ENCODE peak calls at places on chromosomes 12 and 14, in seven cellular contexts. One of them, this sample, is unnamed. For H3K4me1, the result is how much of the 10 kb centered on the place peaks cover.

GRCh38 chr14:42391146-42391821 is 784.6 kb downstream of the LRFN5 start:
- DNase-seq in gastrocnemius medialis: no peak
- DNase-seq in prostate gland: no peak
- DNase-seq in vagina: no peak
- DNase-seq in body of pancreas: no peak
- DNase-seq in uterus: no peak
- DNase-seq in IMR-90: no peak
- DNase-seq in this sample: no peak

GRCh38 chr12:6078378-6079083 is 45.9 kb downstream of the VWF start:
- DNase-seq in IMR-90: no peak
- DNase-seq in prostate gland: no peak
- DNase-seq in vagina: no peak
- DNase-seq in uterus: no peak
- DNase-seq in body of pancreas: no peak
- DNase-seq in gastrocnemius medialis: no peak
- DNase-seq in this sample: no peak

GRCh38 chr12:122062832-122063690 is 15.5 kb upstream of the MLXIP start:
- DNase-seq in prostate gland: peak
- DNase-seq in uterus: peak
- DNase-seq in gastrocnemius medialis: no peak
- DNase-seq in IMR-90: peak
- DNase-seq in vagina: no peak
- DNase-seq in body of pancreas: peak
- DNase-seq in this sample: no peak

GRCh38 chr14:61673305-61673704 is 22.0 kb upstream of the HIF1A start:
- DNase-seq in prostate gland: no peak
- DNase-seq in uterus: no peak
- DNase-seq in body of pancreas: no peak
- DNase-seq in IMR-90: no peak
- DNase-seq in vagina: no peak
- DNase-seq in gastrocnemius medialis: no peak
- DNase-seq in this sample: no peak

GRCh38 chr12:104090685-104091084 is 26.4 kb downstream of the HCFC2 start:
- DNase-seq in gastrocnemius medialis: no peak
- DNase-seq in uterus: no peak
- DNase-seq in body of pancreas: no peak
- DNase-seq in vagina: no peak
- DNase-seq in IMR-90: no peak
- DNase-seq in prostate gland: peak
- DNase-seq in this sample: no peak

GRCh38 chr14:32896979-32897723 is 41.5 kb upstream of the NPAS3 start:
- DNase-seq in gastrocnemius medialis: no peak
- DNase-seq in IMR-90: peak
- DNase-seq in uterus: no peak
- DNase-seq in body of pancreas: no peak
- DNase-seq in prostate gland: no peak
- DNase-seq in vagina: no peak
- DNase-seq in this sample: no peak

GRCh38 chr14:75162631-75163030 is 13.8 kb downstream of the TMED10 start:
- DNase-seq in IMR-90: no peak
- DNase-seq in body of pancreas: no peak
- DNase-seq in prostate gland: no peak
- DNase-seq in uterus: no peak
- DNase-seq in vagina: no peak
- DNase-seq in gastrocnemius medialis: no peak
- DNase-seq in this sample: no peak

GRCh38 chr14:40630471-40630870 is 976.2 kb upstream of the LRFN5 start:
- DNase-seq in body of pancreas: no peak
- DNase-seq in vagina: no peak
- DNase-seq in IMR-90: no peak
- DNase-seq in gastrocnemius medialis: no peak
- DNase-seq in uterus: no peak
- DNase-seq in prostate gland: no peak
- DNase-seq in this sample: no peak

GRCh38 chr12:68675098-68675842 is 11.5 kb upstream of the NUP107 start:
- DNase-seq in prostate gland: no peak
- DNase-seq in body of pancreas: peak
- DNase-seq in IMR-90: no peak
- DNase-seq in uterus: no peak
- DNase-seq in gastrocnemius medialis: no peak
- DNase-seq in vagina: no peak
- DNase-seq in this sample: no peak

GRCh38 chr12:82357340-82357739 is 847 bp downstream of the CCDC59 start:
- DNase-seq in body of pancreas: no peak
- DNase-seq in prostate gland: no peak
- DNase-seq in gastrocnemius medialis: no peak
- DNase-seq in vagina: no peak
- DNase-seq in uterus: no peak
- DNase-seq in IMR-90: no peak
- DNase-seq in this sample: no peak

GRCh38 chr14:38958589-38958988 is 144.4 kb downstream of the SEC23A start:
- DNase-seq in body of pancreas: no peak
- DNase-seq in vagina: no peak
- DNase-seq in prostate gland: no peak
- DNase-seq in IMR-90: no peak
- DNase-seq in uterus: no peak
- DNase-seq in gastrocnemius medialis: no peak
- DNase-seq in this sample: no peak

GRCh38 chr12:117188961-117189724 is 1.1 kb downstream of the FBXO21 start:
- DNase-seq in IMR-90: peak
- DNase-seq in prostate gland: no peak
- DNase-seq in gastrocnemius medialis: no peak
- DNase-seq in uterus: no peak
- DNase-seq in body of pancreas: peak
- DNase-seq in vagina: no peak
- DNase-seq in this sample: no peak

GRCh38 chr12:4584896-4585295 is 22.9 kb downstream of the DYRK4 start:
- DNase-seq in prostate gland: no peak
- DNase-seq in uterus: no peak
- DNase-seq in IMR-90: no peak
- DNase-seq in body of pancreas: no peak
- DNase-seq in gastrocnemius medialis: no peak
- DNase-seq in vagina: no peak
- DNase-seq in this sample: no peak

GRCh38 chr14:101594511-101595148 is 33.3 kb downstream of the DIO3 start:
- DNase-seq in vagina: peak
- DNase-seq in IMR-90: no peak
- DNase-seq in body of pancreas: no peak
- DNase-seq in uterus: no peak
- DNase-seq in gastrocnemius medialis: no peak
- DNase-seq in prostate gland: no peak
- DNase-seq in this sample: no peak

GRCh38 chr14:49679271-49679670 is 8.7 kb downstream of the POLE2 start:
- DNase-seq in prostate gland: no peak
- DNase-seq in body of pancreas: no peak
- DNase-seq in uterus: no peak
- DNase-seq in vagina: no peak
- DNase-seq in gastrocnemius medialis: no peak
- DNase-seq in IMR-90: peak
- DNase-seq in this sample: no peak

GRCh38 chr14:63245893-63246292 is 41.6 kb downstream of the RHOJ start:
- DNase-seq in body of pancreas: no peak
- DNase-seq in uterus: peak
- DNase-seq in vagina: no peak
- DNase-seq in IMR-90: no peak
- DNase-seq in gastrocnemius medialis: no peak
- DNase-seq in prostate gland: no peak
- DNase-seq in this sample: no peak

GRCh38 chr14:59356783-59357182 is 108.4 kb downstream of the GPR135 start:
- DNase-seq in body of pancreas: no peak
- DNase-seq in vagina: no peak
- DNase-seq in uterus: no peak
- DNase-seq in IMR-90: no peak
- DNase-seq in prostate gland: no peak
- DNase-seq in gastrocnemius medialis: no peak
- DNase-seq in this sample: no peak

GRCh38 chr12:55636116-55636655 is 506 bp upstream of the OR10P1 start:
- DNase-seq in body of pancreas: no peak
- DNase-seq in gastrocnemius medialis: no peak
- DNase-seq in prostate gland: no peak
- DNase-seq in IMR-90: no peak
- DNase-seq in vagina: no peak
- DNase-seq in uterus: no peak
- DNase-seq in this sample: no peak

GRCh38 chr14:20684662-20685456 is 499 bp downstream of the RNASE4 start:
- DNase-seq in body of pancreas: peak
- DNase-seq in gastrocnemius medialis: peak
- DNase-seq in uterus: peak
- DNase-seq in vagina: no peak
- DNase-seq in prostate gland: peak
- DNase-seq in IMR-90: peak
- DNase-seq in this sample: no peak

GRCh38 chr14:100137173-100137572 is 22.3 kb downstream of the DEGS2 start:
- DNase-seq in IMR-90: no peak
- DNase-seq in prostate gland: no peak
- DNase-seq in vagina: no peak
- DNase-seq in body of pancreas: no peak
- DNase-seq in uterus: no peak
- DNase-seq in gastrocnemius medialis: no peak
- DNase-seq in this sample: no peak

GRCh38 chr14:100135073-100135472 is 24.4 kb downstream of the DEGS2 start:
- DNase-seq in uterus: no peak
- DNase-seq in body of pancreas: no peak
- DNase-seq in prostate gland: no peak
- DNase-seq in gastrocnemius medialis: no peak
- DNase-seq in vagina: no peak
- DNase-seq in IMR-90: no peak
- DNase-seq in this sample: no peak

GRCh38 chr14:100138082-100138787 is 21.2 kb downstream of the DEGS2 start:
- DNase-seq in vagina: no peak
- DNase-seq in prostate gland: no peak
- DNase-seq in uterus: no peak
- DNase-seq in IMR-90: no peak
- DNase-seq in body of pancreas: no peak
- DNase-seq in gastrocnemius medialis: no peak
- DNase-seq in this sample: no peak

GRCh38 chr14:100134591-100134990 is 24.9 kb downstream of the DEGS2 start:
- DNase-seq in gastrocnemius medialis: no peak
- DNase-seq in body of pancreas: peak
- DNase-seq in prostate gland: no peak
- DNase-seq in uterus: no peak
- DNase-seq in IMR-90: no peak
- DNase-seq in vagina: no peak
- DNase-seq in this sample: no peak

DNA sequence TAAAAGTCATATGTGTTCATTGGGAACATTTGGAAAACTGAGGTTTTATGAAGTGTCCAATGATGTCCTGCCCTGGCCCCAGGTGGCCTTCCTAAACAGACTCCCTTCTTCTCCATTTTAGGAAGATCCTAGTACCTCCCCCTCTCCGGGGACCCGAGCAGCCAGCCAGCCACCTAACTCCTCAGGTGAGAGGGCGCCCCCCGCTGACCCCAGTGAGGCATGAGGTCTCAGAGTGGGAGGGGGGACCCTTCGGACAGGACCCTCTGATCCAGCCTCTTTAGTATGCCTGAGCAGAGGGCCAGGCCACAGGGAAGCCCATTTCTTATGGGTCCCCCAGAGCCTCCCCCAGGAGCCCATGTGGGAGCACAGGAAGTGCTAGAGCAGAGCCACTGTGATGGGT is 23.7 kb downstream of the DEGS2 start:
- DNase-seq in uterus: no peak
- DNase-seq in gastrocnemius medialis: no peak
- DNase-seq in body of pancreas: no peak
- DNase-seq in prostate gland: no peak
- DNase-seq in vagina: no peak
- DNase-seq in IMR-90: no peak
- DNase-seq in this sample: no peak
- H3K4me1 ChIP-seq in uterus: under half
- H3K4me1 ChIP-seq in gastrocnemius medialis: under half
- H3K4me1 ChIP-seq in body of pancreas: under half
- H3K4me1 ChIP-seq in prostate gland: under half
- H3K4me1 ChIP-seq in vagina: under half
- H3K4me1 ChIP-seq in IMR-90: under half
- H3K4me1 ChIP-seq in this sample: under half

DNA sequence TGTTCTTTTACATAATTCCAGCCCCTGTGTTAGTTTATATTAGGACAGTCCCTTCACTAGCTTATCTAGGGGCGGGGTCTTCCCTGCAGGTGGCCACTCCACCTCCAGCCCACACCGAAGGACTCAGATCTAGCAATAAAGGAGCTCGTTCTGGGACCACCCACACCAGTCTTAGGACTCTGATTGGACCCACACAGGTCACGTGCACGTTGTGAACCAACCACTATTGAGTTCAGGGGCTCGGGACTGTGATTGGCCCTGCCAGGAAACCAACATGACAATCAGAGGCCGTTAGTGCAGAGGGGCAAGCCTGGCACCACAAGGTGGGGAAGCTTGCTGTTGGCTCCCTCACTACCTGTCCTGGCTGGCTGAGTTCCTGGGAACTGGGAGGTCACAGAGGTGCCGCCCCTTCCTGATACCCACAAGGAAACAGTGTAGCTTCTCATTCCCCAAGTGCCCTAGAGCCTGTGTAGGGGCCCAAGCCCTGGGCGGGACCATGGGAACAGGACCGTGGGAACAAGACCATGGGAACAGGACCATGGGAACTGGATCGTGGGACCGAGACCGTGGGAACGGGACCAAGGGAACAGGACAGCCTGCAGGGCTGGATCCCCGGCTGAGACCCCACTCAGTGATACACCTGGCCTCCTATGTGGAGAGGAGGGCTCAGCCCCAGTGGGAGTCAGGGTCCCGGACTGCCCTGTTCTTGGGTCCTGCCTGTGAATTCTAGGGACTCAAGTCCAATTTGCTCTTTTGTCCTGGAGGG is 297.8 kb downstream of the ADGRD1 start:
- DNase-seq in gastrocnemius medialis: no peak
- DNase-seq in IMR-90: no peak
- DNase-seq in uterus: no peak
- DNase-seq in prostate gland: no peak
- DNase-seq in vagina: no peak
- DNase-seq in body of pancreas: no peak
- DNase-seq in this sample: no peak
- H3K4me3 ChIP-seq in gastrocnemius medialis: no peak
- H3K4me3 ChIP-seq in IMR-90: no peak
- H3K4me3 ChIP-seq in uterus: no peak
- H3K4me3 ChIP-seq in prostate gland: no peak
- H3K4me3 ChIP-seq in vagina: no peak
- H3K4me3 ChIP-seq in body of pancreas: no peak
- H3K4me3 ChIP-seq in this sample: no peak

DNA sequence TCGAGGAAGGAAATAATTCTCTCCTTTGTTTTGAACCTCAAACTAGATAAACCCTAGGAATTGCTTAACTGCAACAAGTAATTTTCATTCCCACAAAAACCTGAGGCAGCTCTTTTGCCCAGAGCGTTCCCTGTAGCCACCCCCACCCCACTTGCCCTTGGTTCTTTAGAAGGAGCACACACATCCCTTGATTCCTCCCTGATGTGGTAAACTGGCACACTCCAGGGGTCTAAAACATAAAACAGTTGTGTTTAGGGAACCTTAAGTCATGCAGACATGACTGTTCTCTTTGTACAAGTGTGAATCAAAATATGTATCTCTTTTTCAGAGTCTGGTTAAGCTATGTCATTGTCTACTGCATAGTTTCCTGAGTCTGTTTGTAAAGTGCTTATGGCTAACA is 14.0 kb downstream of the MAPK1IP1L start:
- DNase-seq in vagina: no peak
- DNase-seq in gastrocnemius medialis: no peak
- DNase-seq in IMR-90: no peak
- DNase-seq in uterus: no peak
- DNase-seq in body of pancreas: no peak
- DNase-seq in prostate gland: no peak
- DNase-seq in this sample: no peak
- TF ChIP-seq POLR2A in vagina: no peak
- TF ChIP-seq POLR2A in gastrocnemius medialis: no peak
- TF ChIP-seq POLR2A in IMR-90: no peak
- TF ChIP-seq POLR2A in uterus: no peak
- TF ChIP-seq POLR2A in body of pancreas: no peak
- TF ChIP-seq POLR2A in prostate gland: no peak
- TF ChIP-seq POLR2A in this sample: no peak

GRCh38 chr14:82911930-82912329 is 1378.3 kb upstream of the SEL1L start:
- DNase-seq in gastrocnemius medialis: no peak
- DNase-seq in IMR-90: no peak
- DNase-seq in body of pancreas: no peak
- DNase-seq in vagina: no peak
- DNase-seq in prostate gland: no peak
- DNase-seq in uterus: no peak
- DNase-seq in this sample: no peak
- H3K4me1 ChIP-seq in gastrocnemius medialis: under half
- H3K4me1 ChIP-seq in IMR-90: under half
- H3K4me1 ChIP-seq in body of pancreas: under half
- H3K4me1 ChIP-seq in vagina: under half
- H3K4me1 ChIP-seq in prostate gland: under half
- H3K4me1 ChIP-seq in uterus: under half
- H3K4me1 ChIP-seq in this sample: under half

This sample was measured in esophagus squamous epithelium.